ENCODE peak calls at places on chromosomes 12 and 14, in eight cellular contexts. W is spleen, O is sigmoid colon, X is SK-N-SH, V is transverse colon, M is K562, D is stomach, R is GM12878. Y is an unnamed sample.
A peak's percentile ranks its signal among the peaks of the same experiment; 100 is the strongest.

GRCh38 chr14:105398044-105398725 is at the start of gene TEX22:
- DNase-seq in W (peak; percentile 98), O (peak; percentile 94), X (peak; percentile 99), V (peak; percentile 93), M (peak; percentile 90), D (peak; percentile 89), R (peak; percentile 41), Y (peak; percentile 85)

GRCh38 chr12:3527181-3527580 is 36.2 kb downstream of the PRMT8 start:
- DNase-seq in W (no peak), O (no peak), X (no peak), V (no peak), M (no peak), D (no peak), R (no peak), Y (no peak)

GRCh38 chr14:51327376-51327775 is 87.3 kb downstream of the TMX1 start:
- DNase-seq in W (no peak), O (no peak), X (no peak), V (no peak), M (no peak), D (no peak), R (no peak), Y (no peak)

GRCh38 chr12:111788178-111788654 is 21.5 kb downstream of the ALDH2 start:
- DNase-seq in W (no peak), O (peak; percentile 86), X (peak; percentile 48), V (no peak), M (no peak), D (peak; percentile 54), R (no peak), Y (no peak)

GRCh38 chr12:122963928-122964240 is 2.4 kb downstream of the ABCB9 start:
- DNase-seq in W (no peak), O (no peak), X (no peak), V (no peak), M (no peak), D (peak; percentile 76), R (no peak), Y (no peak)

GRCh38 chr14:29759521-29760340 is 167.9 kb downstream of the PRKD1 start:
- DNase-seq in W (no peak), O (no peak), X (no peak), V (no peak), M (no peak), D (no peak), R (peak; percentile 8), Y (no peak)

GRCh38 chr12:11771356-11771755 is 121.9 kb downstream of the ETV6 start:
- DNase-seq in W (no peak), O (no peak), X (no peak), V (no peak), M (no peak), D (no peak), R (no peak), Y (no peak)

GRCh38 chr12:46110220-46110700 is 119.9 kb upstream of the SCAF11 start:
- DNase-seq in W (no peak), O (no peak), X (no peak), V (peak; percentile 54), M (no peak), D (peak; percentile 33), R (no peak), Y (no peak)

GRCh38 chr14:69612014-69612758 is 790 bp downstream of the SUSD6 start:
- DNase-seq in W (peak; percentile 91), O (no peak), X (peak; percentile 78), V (peak; percentile 50), M (peak; percentile 36), D (no peak), R (no peak), Y (no peak)
- H3K4me1 ChIP-seq in W (peaks cover 68% of the 10 kb centered on the region), O (peaks cover 57% of the 10 kb centered on the region), X (peaks cover 31% of the 10 kb centered on the region), V (peaks cover 60% of the 10 kb centered on the region), M (peaks cover 44% of the 10 kb centered on the region), D (peaks cover 57% of the 10 kb centered on the region), R (peaks cover 29% of the 10 kb centered on the region), Y (peaks cover 5% of the 10 kb centered on the region)

GRCh38 chr12:43015090-43015737 is 425.7 kb upstream of the PRICKLE1 start:
- DNase-seq in W (no peak), O (no peak), X (no peak), V (no peak), M (no peak), D (no peak), R (no peak), Y (no peak)

GRCh38 chr12:43004908-43005307 is 415.4 kb upstream of the PRICKLE1 start:
- DNase-seq in W (no peak), O (no peak), X (peak; percentile 20), V (no peak), M (no peak), D (no peak), R (no peak), Y (no peak)

GRCh38 chr12:43009866-43010265 is 420.3 kb upstream of the PRICKLE1 start:
- DNase-seq in W (no peak), O (no peak), X (no peak), V (no peak), M (no peak), D (no peak), R (no peak), Y (no peak)

GRCh38 chr12:43011383-43011926 is 421.9 kb upstream of the PRICKLE1 start:
- DNase-seq in W (no peak), O (no peak), X (no peak), V (no peak), M (no peak), D (no peak), R (peak; percentile 28), Y (no peak)

DNA sequence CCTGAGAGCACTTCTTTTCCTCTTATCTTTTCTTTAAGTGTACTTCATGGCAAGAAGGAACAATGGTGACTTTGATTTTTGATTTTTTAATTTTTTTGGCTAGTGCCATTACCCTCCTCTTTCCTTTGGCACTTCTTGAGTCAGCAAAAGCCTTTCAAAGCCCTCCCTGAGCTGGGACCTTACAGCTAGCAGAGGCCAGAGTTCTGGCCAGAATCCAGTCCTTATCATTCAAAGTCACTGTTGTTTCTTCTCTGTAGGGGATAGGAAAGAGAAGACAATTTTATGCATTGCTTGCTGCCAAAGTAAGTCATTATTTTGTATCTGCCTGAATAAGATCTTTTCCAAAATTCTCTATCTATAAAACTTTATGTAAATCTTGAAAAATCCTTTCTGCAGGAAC is 419.8 kb upstream of the PRICKLE1 start:
- DNase-seq in W (no peak), O (no peak), X (peak; percentile 11), V (no peak), M (no peak), D (no peak), R (no peak), Y (no peak)
- H3K4me3 ChIP-seq in W (no peak overlapping the region), O (no peak overlapping the region), X (no peak overlapping the region), V (no peak overlapping the region), M (no peak overlapping the region), D (no peak overlapping the region), R (no peak overlapping the region), Y (no peak overlapping the region)

DNA sequence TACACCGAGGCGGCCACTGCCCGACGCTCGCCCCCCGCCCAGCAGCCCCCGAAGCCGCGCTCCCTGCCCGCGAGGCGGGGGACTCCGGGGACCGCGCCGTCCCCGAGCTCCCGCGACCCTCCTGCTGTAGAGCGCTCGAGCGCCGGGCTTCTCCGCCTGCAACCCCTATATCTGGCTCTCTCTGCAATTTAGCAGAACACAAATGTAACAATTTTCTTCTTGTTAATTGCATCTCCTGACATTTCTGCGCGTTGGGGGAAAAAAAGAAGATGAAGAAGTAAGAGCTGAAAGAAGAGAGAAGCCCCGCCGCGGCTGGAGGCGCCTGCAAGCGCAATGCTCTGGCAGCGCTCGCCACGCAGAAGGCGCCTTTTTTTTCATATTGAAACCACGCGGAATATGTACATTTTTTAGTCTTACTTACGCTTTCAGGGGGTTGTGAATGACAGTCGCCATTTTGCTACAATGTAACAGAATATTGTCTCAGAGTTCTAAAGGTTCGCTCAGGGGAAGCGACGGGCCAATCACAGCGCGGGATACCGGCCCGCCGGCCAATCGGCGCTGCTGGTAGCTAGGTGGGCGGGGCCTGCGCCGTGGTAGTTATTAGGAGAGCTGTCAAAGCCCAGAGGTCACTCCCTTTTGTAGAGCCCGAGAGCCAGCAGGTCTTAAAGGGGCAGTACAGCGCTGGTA is at the start of gene DPF3:
- DNase-seq in W (peak; percentile 96), O (peak; percentile 98), X (peak; percentile 95), V (peak; percentile 98), M (peak; percentile 96), D (peak; percentile 97), R (peak; percentile 75), Y (peak; percentile 93)
- TF ChIP-seq POLR2AphosphoS5 in W (peak; percentile 66), O (peak; percentile 84), X (no peak), V (peak; percentile 9), M (no peak), D (peak; percentile 68), R (no peak), Y (no peak)

GRCh38 chr14:73771848-73772705 is 57.9 kb upstream of the PNMA1 start:
- DNase-seq in W (peak; percentile 89), O (no peak), X (peak; percentile 79), V (peak; percentile 84), M (peak; percentile 91), D (peak; percentile 86), R (peak; percentile 85), Y (no peak)
- H3K4me1 ChIP-seq in W (peaks cover 100% of the 10 kb centered on the region), O (peaks cover 96% of the 10 kb centered on the region), X (peaks cover 22% of the 10 kb centered on the region), V (peaks cover 60% of the 10 kb centered on the region), M (peaks cover 45% of the 10 kb centered on the region), D (peaks cover 97% of the 10 kb centered on the region), R (peaks cover 71% of the 10 kb centered on the region), Y (peaks cover 4% of the 10 kb centered on the region)

GRCh38 chr14:93073833-93074769 is 41.6 kb downstream of the ITPK1 start:
- DNase-seq in W (peak; percentile 87), O (no peak), X (no peak), V (no peak), M (no peak), D (no peak), R (no peak), Y (peak; percentile 40)
- H3K4me3 ChIP-seq in W (peak overlapping the region; percentile 55), O (no peak overlapping the region), X (no peak overlapping the region), V (no peak overlapping the region), M (no peak overlapping the region), D (peak overlapping the region; percentile 5), R (peak overlapping the region; percentile 17), Y (peak overlapping the region; percentile 45)

DNA sequence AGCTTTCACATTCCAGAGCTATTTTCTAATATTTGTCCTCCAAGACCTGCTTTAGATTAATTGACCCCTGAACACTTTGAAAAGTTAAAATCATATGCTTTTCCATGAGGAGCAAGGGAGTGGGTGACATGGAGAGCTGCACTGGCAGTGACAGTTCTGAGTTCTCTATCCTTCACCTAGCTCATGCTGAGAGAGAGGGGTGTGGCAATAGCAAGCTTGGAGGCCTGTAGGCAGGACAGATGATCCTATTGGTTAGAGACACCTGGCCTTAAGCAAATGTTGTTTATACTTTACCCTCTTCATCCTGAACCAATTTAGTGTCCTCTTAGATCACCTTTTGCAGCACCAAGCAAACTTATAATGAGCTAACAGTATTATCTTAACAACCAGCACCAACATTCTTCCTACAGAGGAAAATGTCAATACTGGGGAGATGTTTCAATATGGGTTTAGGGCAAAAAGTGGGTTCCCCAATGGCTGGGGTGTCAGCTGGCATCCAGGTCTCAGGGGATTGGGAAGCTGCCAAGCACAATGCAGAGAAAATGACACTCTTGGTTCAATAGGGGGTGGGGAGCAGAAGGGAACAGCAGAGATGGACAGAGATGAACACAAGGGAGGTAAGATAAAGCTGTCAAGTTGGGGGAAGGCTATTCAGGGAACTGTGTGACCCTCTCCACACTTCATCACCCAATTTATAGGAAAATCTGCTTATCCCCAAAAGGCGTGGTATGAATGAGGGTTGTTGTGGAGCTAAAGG is 37.0 kb upstream of the PPM1H start:
- DNase-seq in W (no peak), O (no peak), X (no peak), V (no peak), M (no peak), D (no peak), R (no peak), Y (no peak)
- TF ChIP-seq POLR2AphosphoS5 in W (no peak), O (no peak), X (no peak), V (no peak), M (no peak), D (no peak), R (no peak), Y (no peak)